ENCODE peak calls at places on chromosomes 6 and 20, in ten cellular contexts. I is brain microvascular endothelial cell, W is SK-N-SH, P is tibial artery, H is heart left ventricle, L is ovary, X is cardiac fibroblast, F is bronchial epithelial cell, Z is fibroblast of lung, B is HCT116. A is an unnamed sample.

GRCh38 chr20:63006611-63007471 is at the start of gene BHLHE23:
- DNase-seq in F (no peak), Z (no peak), X (no peak), W (no peak), P (no peak), B (no peak), L (no peak), I (no peak), H (no peak), A (no peak)

GRCh38 chr20:23043376-23043775 is 6.1 kb downstream of the THBD start:
- DNase-seq in Z (no peak), W (no peak), B (no peak), L (no peak), H (no peak), I (no peak), X (no peak), F (no peak), P (no peak), A (no peak)

GRCh38 chr20:34585019-34585418 is 26.5 kb downstream of the MAP1LC3A start:
- DNase-seq in H (no peak), I (no peak), P (no peak), L (no peak), F (no peak), Z (no peak), X (no peak), B (no peak), W (no peak), A (no peak)

GRCh38 chr6:16256781-16257180 is 18.4 kb downstream of the GMPR start:
- DNase-seq in I (no peak), B (no peak), L (peak; percentile 15), F (no peak), H (no peak), W (no peak), Z (no peak), X (no peak), P (no peak), A (no peak)

GRCh38 chr6:44105146-44105545 is 22.1 kb downstream of the MRPL14 start:
- DNase-seq in B (no peak), I (no peak), F (no peak), P (no peak), W (peak; percentile 37), Z (no peak), L (no peak), H (no peak), X (peak; percentile 33), A (peak; percentile 15)

GRCh38 chr6:143536866-143537691 is 25.6 kb upstream of the FUCA2 start:
- DNase-seq in H (peak; percentile 85), X (peak; percentile 50), Z (peak; percentile 61), B (peak; percentile 41), W (peak; percentile 83), P (peak; percentile 47), F (peak; percentile 40), I (peak; percentile 45), L (peak; percentile 60), A (peak; percentile 62)

GRCh38 chr6:88839280-88839679 is 124.1 kb downstream of the RNGTT start:
- DNase-seq in W (no peak), I (no peak), B (no peak), Z (no peak), F (no peak), P (no peak), L (no peak), X (no peak), H (no peak), A (no peak)

GRCh38 chr6:4844108-4844507 is 67.9 kb downstream of the CDYL start:
- DNase-seq in W (no peak), F (no peak), P (no peak), X (no peak), Z (no peak), H (no peak), L (no peak), I (no peak), B (no peak), A (no peak)

GRCh38 chr6:99148111-99148510 is 200.4 kb upstream of the FBXL4 start:
- DNase-seq in H (no peak), W (no peak), X (no peak), L (no peak), I (no peak), B (no peak), P (no peak), Z (no peak), F (no peak), A (no peak)

GRCh38 chr20:42779216-42779615 is 410.5 kb downstream of the PTPRT start:
- DNase-seq in X (no peak), W (no peak), L (no peak), Z (no peak), B (no peak), I (no peak), H (no peak), F (no peak), P (no peak), A (no peak)

GRCh38 chr6:75933387-75933975 is 139.0 kb downstream of the IMPG1 start:
- DNase-seq in W (no peak), H (no peak), I (no peak), X (no peak), Z (no peak), P (no peak), B (no peak), F (no peak), L (no peak), A (no peak)

GRCh38 chr6:75932067-75932466 is 140.4 kb downstream of the IMPG1 start:
- DNase-seq in L (no peak), H (no peak), F (peak; percentile 19), B (peak; percentile 19), I (peak; percentile 35), W (peak; percentile 35), X (peak; percentile 19), P (no peak), Z (peak; percentile 17), A (peak; percentile 10)

GRCh38 chr6:75936682-75937081 is 135.8 kb downstream of the IMPG1 start:
- DNase-seq in B (no peak), P (no peak), X (no peak), L (no peak), W (no peak), H (no peak), F (no peak), Z (no peak), I (no peak), A (no peak)

GRCh38 chr6:75935473-75935793 is 137.0 kb downstream of the IMPG1 start:
- DNase-seq in F (no peak), Z (no peak), W (no peak), L (no peak), H (no peak), X (no peak), P (no peak), B (no peak), I (no peak), A (no peak)

DNA sequence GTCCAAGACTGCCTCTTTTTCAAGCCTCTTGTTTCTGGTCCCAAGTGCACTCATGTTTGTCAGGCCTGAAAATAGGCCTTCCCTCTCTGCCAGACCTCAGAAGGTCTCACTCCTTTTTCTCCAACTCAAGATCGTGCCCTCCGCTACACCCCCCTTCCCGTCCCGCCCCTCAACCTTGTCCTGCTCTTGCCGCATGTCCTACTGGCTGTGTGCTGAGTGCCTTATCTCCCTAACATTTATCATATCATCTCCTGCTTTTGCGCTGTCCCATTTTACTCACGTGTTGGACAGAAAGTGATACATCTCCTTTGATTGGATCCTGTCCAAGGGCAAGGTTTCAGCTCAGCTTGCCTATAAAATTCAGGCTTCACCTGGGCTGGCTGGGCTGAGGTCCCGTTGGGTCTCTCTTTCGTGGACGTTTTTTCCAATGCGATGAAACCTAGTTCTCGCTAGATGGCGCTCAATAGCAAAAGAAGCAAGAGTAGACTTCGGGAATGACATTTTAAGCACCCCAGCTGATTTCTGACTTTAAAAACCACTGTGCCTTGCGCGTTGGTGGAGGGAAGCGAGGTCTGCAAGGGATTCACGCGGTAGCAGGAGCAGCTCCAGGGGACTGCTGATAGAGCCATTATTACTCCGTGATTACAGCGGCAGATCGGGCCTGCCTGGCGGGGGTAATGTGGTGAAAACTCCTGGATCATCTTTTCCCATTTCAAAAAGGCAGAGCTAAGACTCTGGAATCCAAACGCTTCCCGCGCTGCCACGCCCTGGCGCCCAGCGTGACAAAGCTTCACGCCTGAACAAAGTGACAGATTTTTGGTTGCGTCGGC is 137.6 kb downstream of the IMPG1 start:
- DNase-seq in X (peak; percentile 86), W (peak; percentile 77), I (peak; percentile 73), P (peak; percentile 21), H (no peak), B (peak; percentile 48), F (peak; percentile 70), L (peak; percentile 36), Z (peak; percentile 86), A (peak; percentile 83)
- H3K4me3 ChIP-seq in X (peak overlapping the region; percentile 47), W (peak overlapping the region; percentile 54), I (peak overlapping the region; percentile 58), P (peak overlapping the region; percentile 39), H (peak overlapping the region; percentile 32), B (no peak overlapping the region), F (peak overlapping the region; percentile 20), L (peak overlapping the region; percentile 26), Z (peak overlapping the region; percentile 39), A (peak overlapping the region; percentile 38)

DNA sequence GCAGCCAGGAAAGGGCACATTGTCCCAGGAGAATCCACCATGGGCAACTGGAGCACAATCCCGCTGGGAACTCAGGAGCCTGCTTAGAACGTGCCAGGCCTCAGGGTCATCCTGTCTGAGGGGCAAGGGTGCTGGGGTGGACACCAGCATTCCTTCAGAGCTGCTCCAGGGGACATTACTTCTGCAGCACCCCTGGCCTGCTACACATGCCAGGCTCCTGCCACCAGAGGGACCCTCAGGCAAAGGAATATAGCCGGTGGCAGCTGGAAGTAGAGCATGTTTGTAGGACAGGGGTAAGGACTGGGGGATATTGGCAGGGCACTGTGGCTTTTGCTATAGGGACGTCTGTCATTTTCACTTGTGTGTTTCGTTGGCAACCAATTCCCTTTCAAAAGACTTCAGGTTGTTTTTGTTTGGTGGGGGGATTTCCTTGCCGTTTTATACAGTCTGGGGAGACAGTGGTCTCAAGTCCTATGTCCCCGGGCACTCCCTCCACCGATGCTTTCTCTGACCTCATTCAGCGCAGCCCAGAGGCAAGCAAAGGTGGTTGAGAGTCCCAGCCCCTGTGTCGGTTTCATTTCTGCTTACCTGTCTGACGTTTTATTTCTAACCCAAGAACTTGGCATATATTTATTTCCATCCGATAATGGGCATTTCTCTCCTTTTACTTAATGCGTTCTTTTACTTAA is 130.8 kb downstream of the JPH2 start:
- DNase-seq in Z (no peak), X (peak; percentile 10), L (no peak), I (peak; percentile 23), H (no peak), B (no peak), W (peak; percentile 82), F (peak; percentile 4), P (no peak), A (no peak)
- TF ChIP-seq CTCF in Z (no peak), X (peak; percentile 42), L (no peak), I (peak; percentile 75), H (peak; percentile 31), B (peak; percentile 69), W (peak; percentile 54), F (peak; percentile 41), P (no peak), A (peak; percentile 65)

DNA sequence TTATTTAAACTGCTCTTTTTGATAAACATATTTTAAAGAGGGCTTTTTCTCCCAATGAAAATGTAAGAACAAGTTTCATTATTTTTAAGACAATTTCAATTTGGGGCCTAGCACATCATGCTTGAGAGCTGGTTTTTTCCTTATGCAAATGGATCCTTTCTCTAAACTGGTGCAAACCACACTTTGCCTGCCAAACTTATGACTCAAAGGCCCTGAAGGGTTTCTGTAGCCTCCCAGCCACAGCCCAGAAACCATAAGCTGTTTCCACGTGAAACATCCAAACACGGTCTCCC is 451 bp upstream of the HSF2 start:
- DNase-seq in I (no peak), P (no peak), W (no peak), H (no peak), L (no peak), B (no peak), F (no peak), Z (no peak), X (no peak), A (no peak)
- H3K4me3 ChIP-seq in I (no peak overlapping the region), P (peak overlapping the region; percentile 94), W (peak overlapping the region; percentile 45), H (peak overlapping the region; percentile 93), L (peak overlapping the region; percentile 21), B (peak overlapping the region; percentile 6), F (no peak overlapping the region), Z (peak overlapping the region; percentile 13), X (peak overlapping the region; percentile 8), A (peak overlapping the region; percentile 24)

GRCh38 chr6:51753635-51754034 is 333.8 kb downstream of the PKHD1 start:
- DNase-seq in L (no peak), P (no peak), B (no peak), I (no peak), Z (no peak), H (no peak), F (peak; percentile 13), W (no peak), X (no peak), A (no peak)
- TF ChIP-seq CTCF in L (no peak), P (no peak), B (peak; percentile 28), I (no peak), Z (no peak), H (peak; percentile 35), F (peak; percentile 86), W (peak; percentile 57), X (no peak), A (peak; percentile 5)

A was measured in astrocyte of the spinal cord.